ENCODE peak calls at places on chromosomes 2 and 18, in five cellular contexts. One of them, this sample, is unnamed.

GRCh38 chr2:215998636-215999035 is 14.7 kb downstream of the MREG start:
- DNase-seq in GM23338: no peak
- DNase-seq in WERI-Rb-1: no peak
- DNase-seq in lower lobe of right lung: no peak
- DNase-seq in tibial artery: no peak
- DNase-seq in this sample: no peak

GRCh38 chr2:85704800-85705679 is 10.9 kb downstream of the GNLY start:
- DNase-seq in GM23338: no peak
- DNase-seq in WERI-Rb-1: no peak
- DNase-seq in lower lobe of right lung: no peak
- DNase-seq in tibial artery: peak
- DNase-seq in this sample: no peak

GRCh38 chr2:12131975-12132374 is 385.5 kb downstream of the LPIN1 start:
- DNase-seq in GM23338: no peak
- DNase-seq in WERI-Rb-1: no peak
- DNase-seq in lower lobe of right lung: no peak
- DNase-seq in tibial artery: no peak
- DNase-seq in this sample: no peak

GRCh38 chr2:230721712-230722111 is 9.1 kb downstream of the CAB39 start:
- DNase-seq in GM23338: peak
- DNase-seq in WERI-Rb-1: no peak
- DNase-seq in lower lobe of right lung: no peak
- DNase-seq in tibial artery: no peak
- DNase-seq in this sample: no peak

GRCh38 chr2:233448565-233448964 is 94.3 kb downstream of the DGKD start:
- DNase-seq in GM23338: no peak
- DNase-seq in WERI-Rb-1: no peak
- DNase-seq in lower lobe of right lung: no peak
- DNase-seq in tibial artery: peak
- DNase-seq in this sample: no peak

GRCh38 chr2:1701556-1702185 is 42.6 kb downstream of the PXDN start:
- DNase-seq in GM23338: peak
- DNase-seq in WERI-Rb-1: peak
- DNase-seq in lower lobe of right lung: no peak
- DNase-seq in tibial artery: no peak
- DNase-seq in this sample: peak

GRCh38 chr2:715038-715437 is 37.8 kb upstream of the TMEM18 start:
- DNase-seq in GM23338: no peak
- DNase-seq in WERI-Rb-1: no peak
- DNase-seq in lower lobe of right lung: no peak
- DNase-seq in tibial artery: no peak
- DNase-seq in this sample: no peak

GRCh38 chr2:94769733-94770132 is 101.5 kb upstream of the TEKT4 start:
- DNase-seq in GM23338: no peak
- DNase-seq in WERI-Rb-1: no peak
- DNase-seq in lower lobe of right lung: no peak
- DNase-seq in tibial artery: no peak
- DNase-seq in this sample: no peak

GRCh38 chr18:24209558-24209957 is 70.7 kb downstream of the CABYR start:
- DNase-seq in GM23338: no peak
- DNase-seq in WERI-Rb-1: no peak
- DNase-seq in lower lobe of right lung: no peak
- DNase-seq in tibial artery: no peak
- DNase-seq in this sample: no peak

GRCh38 chr18:48186084-48186798 is 222.9 kb downstream of the ZBTB7C start:
- DNase-seq in GM23338: peak
- DNase-seq in WERI-Rb-1: no peak
- DNase-seq in lower lobe of right lung: no peak
- DNase-seq in tibial artery: no peak
- DNase-seq in this sample: no peak

GRCh38 chr18:7619676-7620075 is 52.6 kb downstream of the PTPRM start:
- DNase-seq in GM23338: no peak
- DNase-seq in WERI-Rb-1: no peak
- DNase-seq in lower lobe of right lung: no peak
- DNase-seq in tibial artery: no peak
- DNase-seq in this sample: no peak

GRCh38 chr2:27640722-27641245 is 11.9 kb downstream of the GPN1 start:
- DNase-seq in GM23338: no peak
- DNase-seq in WERI-Rb-1: no peak
- DNase-seq in lower lobe of right lung: no peak
- DNase-seq in tibial artery: no peak
- DNase-seq in this sample: no peak

GRCh38 chr2:15844099-15844801 is 96.1 kb upstream of the MYCN start:
- DNase-seq in GM23338: no peak
- DNase-seq in WERI-Rb-1: no peak
- DNase-seq in lower lobe of right lung: no peak
- DNase-seq in tibial artery: no peak
- DNase-seq in this sample: no peak

GRCh38 chr2:59702026-59702425 is 851.4 kb downstream of the BCL11A start:
- DNase-seq in GM23338: no peak
- DNase-seq in WERI-Rb-1: no peak
- DNase-seq in lower lobe of right lung: no peak
- DNase-seq in tibial artery: no peak
- DNase-seq in this sample: no peak

GRCh38 chr2:61470122-61470951 is 550 bp downstream of the USP34 start:
- DNase-seq in GM23338: peak
- DNase-seq in WERI-Rb-1: peak
- DNase-seq in lower lobe of right lung: peak
- DNase-seq in tibial artery: peak
- DNase-seq in this sample: peak

GRCh38 chr2:190896477-190896876 is 15.9 kb downstream of the GLS start:
- DNase-seq in GM23338: no peak
- DNase-seq in WERI-Rb-1: no peak
- DNase-seq in lower lobe of right lung: no peak
- DNase-seq in tibial artery: no peak
- DNase-seq in this sample: no peak

GRCh38 chr2:173752152-173752551 is 213.0 kb downstream of the SP3 start:
- DNase-seq in GM23338: no peak
- DNase-seq in WERI-Rb-1: no peak
- DNase-seq in lower lobe of right lung: no peak
- DNase-seq in tibial artery: no peak
- DNase-seq in this sample: peak

GRCh38 chr2:39837856-39838453 is 58.9 kb upstream of the THUMPD2 start:
- DNase-seq in GM23338: peak
- DNase-seq in WERI-Rb-1: peak
- DNase-seq in lower lobe of right lung: no peak
- DNase-seq in tibial artery: no peak
- DNase-seq in this sample: peak

GRCh38 chr18:79988925-79989361 is 580 bp upstream of the TXNL4A start:
- DNase-seq in GM23338: peak
- DNase-seq in WERI-Rb-1: peak
- DNase-seq in lower lobe of right lung: peak
- DNase-seq in tibial artery: no peak
- DNase-seq in this sample: no peak

GRCh38 chr2:241638063-241638660 is 669 bp downstream of the ATG4B start:
- DNase-seq in GM23338: no peak
- DNase-seq in WERI-Rb-1: no peak
- DNase-seq in lower lobe of right lung: no peak
- DNase-seq in tibial artery: no peak
- DNase-seq in this sample: no peak

GRCh38 chr2:98910349-98911125 is 25.5 kb downstream of the CRACDL start:
- DNase-seq in GM23338: no peak
- DNase-seq in WERI-Rb-1: no peak
- DNase-seq in lower lobe of right lung: no peak
- DNase-seq in tibial artery: peak
- DNase-seq in this sample: peak

GRCh38 chr18:58005885-58006523 is 38.0 kb upstream of the NEDD4L start:
- DNase-seq in GM23338: no peak
- DNase-seq in WERI-Rb-1: no peak
- DNase-seq in lower lobe of right lung: no peak
- DNase-seq in tibial artery: no peak
- DNase-seq in this sample: no peak

GRCh38 chr2:52939250-52939649 is 828.4 kb upstream of the CHAC2 start:
- DNase-seq in GM23338: no peak
- DNase-seq in WERI-Rb-1: no peak
- DNase-seq in lower lobe of right lung: no peak
- DNase-seq in tibial artery: no peak
- DNase-seq in this sample: no peak

GRCh38 chr2:181393472-181393871 is 63.7 kb upstream of the ITGA4 start:
- DNase-seq in GM23338: no peak
- DNase-seq in WERI-Rb-1: no peak
- DNase-seq in lower lobe of right lung: no peak
- DNase-seq in tibial artery: no peak
- DNase-seq in this sample: no peak

GRCh38 chr18:59823611-59824195 is 76.1 kb upstream of the PMAIP1 start:
- DNase-seq in GM23338: peak
- DNase-seq in WERI-Rb-1: peak
- DNase-seq in lower lobe of right lung: no peak
- DNase-seq in tibial artery: peak
- DNase-seq in this sample: peak

GRCh38 chr2:231387904-231388724 is 7.4 kb upstream of the B3GNT7 start:
- DNase-seq in GM23338: no peak
- DNase-seq in WERI-Rb-1: no peak
- DNase-seq in lower lobe of right lung: peak
- DNase-seq in tibial artery: no peak
- DNase-seq in this sample: peak

GRCh38 chr2:66830881-66831280 is 396.0 kb downstream of the MEIS1 start:
- DNase-seq in GM23338: no peak
- DNase-seq in WERI-Rb-1: no peak
- DNase-seq in lower lobe of right lung: no peak
- DNase-seq in tibial artery: no peak
- DNase-seq in this sample: peak

GRCh38 chr2:144675731-144676130 is 155.8 kb upstream of the ZEB2 start:
- DNase-seq in GM23338: no peak
- DNase-seq in WERI-Rb-1: no peak
- DNase-seq in lower lobe of right lung: no peak
- DNase-seq in tibial artery: no peak
- DNase-seq in this sample: no peak

GRCh38 chr2:144671695-144672094 is 151.8 kb upstream of the ZEB2 start:
- DNase-seq in GM23338: no peak
- DNase-seq in WERI-Rb-1: no peak
- DNase-seq in lower lobe of right lung: peak
- DNase-seq in tibial artery: no peak
- DNase-seq in this sample: no peak

GRCh38 chr2:144678741-144679140 is 158.8 kb upstream of the ZEB2 start:
- DNase-seq in GM23338: no peak
- DNase-seq in WERI-Rb-1: no peak
- DNase-seq in lower lobe of right lung: no peak
- DNase-seq in tibial artery: no peak
- DNase-seq in this sample: no peak

GRCh38 chr2:144674071-144674470 is 154.2 kb upstream of the ZEB2 start:
- DNase-seq in GM23338: no peak
- DNase-seq in WERI-Rb-1: no peak
- DNase-seq in lower lobe of right lung: no peak
- DNase-seq in tibial artery: no peak
- DNase-seq in this sample: no peak

GRCh38 chr2:144675331-144675730 is 155.4 kb upstream of the ZEB2 start:
- DNase-seq in GM23338: no peak
- DNase-seq in WERI-Rb-1: no peak
- DNase-seq in lower lobe of right lung: no peak
- DNase-seq in tibial artery: no peak
- DNase-seq in this sample: no peak
- H3K27ac ChIP-seq in GM23338: no peak
- H3K27ac ChIP-seq in WERI-Rb-1: no peak
- H3K27ac ChIP-seq in lower lobe of right lung: no peak
- H3K27ac ChIP-seq in tibial artery: no peak
- H3K27ac ChIP-seq in this sample: no peak

DNA sequence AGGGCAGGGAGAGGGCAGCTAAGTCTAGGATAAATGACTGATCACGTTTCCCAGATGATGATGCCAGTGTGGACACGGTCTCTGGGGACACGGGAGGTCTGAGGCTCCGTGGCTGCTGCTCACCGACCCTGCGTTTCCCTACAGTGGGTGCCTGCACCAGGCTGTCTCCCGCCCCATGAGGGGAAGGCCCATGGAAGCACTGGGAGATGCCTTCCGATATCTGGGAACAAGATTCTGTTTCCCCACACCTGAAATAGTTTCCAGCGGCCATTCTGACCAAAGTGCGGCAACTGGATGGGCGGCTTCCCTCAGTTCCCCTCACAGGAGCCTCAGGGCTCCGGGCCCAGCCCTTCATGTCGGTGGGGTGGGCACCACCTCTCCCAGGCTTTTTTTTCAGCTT is 83.1 kb downstream of the EDAR start:
- DNase-seq in GM23338: no peak
- DNase-seq in WERI-Rb-1: no peak
- DNase-seq in lower lobe of right lung: no peak
- DNase-seq in tibial artery: no peak
- DNase-seq in this sample: peak
- H3K27ac ChIP-seq in GM23338: no peak
- H3K27ac ChIP-seq in WERI-Rb-1: no peak
- H3K27ac ChIP-seq in lower lobe of right lung: no peak
- H3K27ac ChIP-seq in tibial artery: no peak
- H3K27ac ChIP-seq in this sample: no peak

DNA sequence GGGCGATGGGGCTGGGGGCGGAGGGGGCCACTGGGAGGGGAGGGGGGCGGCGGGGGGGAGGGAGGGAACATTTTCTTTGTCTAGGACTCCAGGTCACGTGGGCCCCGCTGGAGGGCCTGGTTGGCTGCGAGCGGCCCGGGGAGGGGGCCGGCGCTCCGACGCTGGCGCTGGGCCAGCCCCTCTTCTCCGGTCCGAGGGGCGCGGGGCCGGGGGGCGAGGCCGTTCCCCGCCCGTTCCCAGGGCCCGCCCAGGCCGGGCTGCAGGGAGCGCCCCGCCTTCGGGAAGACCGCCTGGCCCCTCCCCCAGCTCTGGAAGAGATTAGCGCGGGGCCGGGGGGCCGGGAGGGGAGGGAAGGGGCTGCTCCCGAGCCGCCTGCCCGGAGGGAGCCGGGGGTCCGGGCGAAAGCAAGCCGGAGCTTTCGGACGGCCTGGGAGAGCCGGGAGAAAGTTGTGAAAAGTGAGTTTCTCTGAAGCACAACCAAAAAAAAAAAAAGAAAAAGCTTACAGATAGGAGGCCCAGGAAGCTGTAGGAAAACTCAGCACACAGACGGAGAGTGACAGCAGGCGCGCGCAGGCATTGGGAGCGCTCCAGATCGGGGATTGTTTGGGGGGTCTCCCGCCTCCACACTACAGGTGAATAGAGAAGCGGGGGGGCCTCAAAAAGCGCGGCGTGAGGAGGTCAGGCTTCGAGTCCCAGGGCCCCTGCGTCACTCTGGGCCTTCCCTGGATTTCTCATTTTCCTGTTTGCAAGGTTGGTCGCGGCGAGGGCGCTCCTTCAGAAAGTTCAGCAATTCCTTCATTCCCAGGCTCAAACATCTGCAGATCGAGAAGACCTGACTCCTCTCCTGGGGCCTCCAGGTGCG is 84.1 kb upstream of the POMC start:
- DNase-seq in GM23338: peak
- DNase-seq in WERI-Rb-1: peak
- DNase-seq in lower lobe of right lung: peak
- DNase-seq in tibial artery: no peak
- DNase-seq in this sample: peak
- H3K27ac ChIP-seq in GM23338: peak
- H3K27ac ChIP-seq in WERI-Rb-1: peak
- H3K27ac ChIP-seq in lower lobe of right lung: peak
- H3K27ac ChIP-seq in tibial artery: peak
- H3K27ac ChIP-seq in this sample: peak

GRCh38 chr2:127133793-127134192 is 26.8 kb upstream of the BIN1 start:
- DNase-seq in GM23338: no peak
- DNase-seq in WERI-Rb-1: no peak
- DNase-seq in lower lobe of right lung: no peak
- DNase-seq in tibial artery: no peak
- DNase-seq in this sample: no peak
- H3K27ac ChIP-seq in GM23338: no peak
- H3K27ac ChIP-seq in WERI-Rb-1: no peak
- H3K27ac ChIP-seq in lower lobe of right lung: no peak
- H3K27ac ChIP-seq in tibial artery: no peak
- H3K27ac ChIP-seq in this sample: no peak

GRCh38 chr2:75570024-75570947 is 9.5 kb upstream of the EVA1A start:
- DNase-seq in GM23338: no peak
- DNase-seq in WERI-Rb-1: no peak
- DNase-seq in lower lobe of right lung: no peak
- DNase-seq in tibial artery: no peak
- DNase-seq in this sample: no peak
- H3K27ac ChIP-seq in GM23338: no peak
- H3K27ac ChIP-seq in WERI-Rb-1: no peak
- H3K27ac ChIP-seq in lower lobe of right lung: peak
- H3K27ac ChIP-seq in tibial artery: no peak
- H3K27ac ChIP-seq in this sample: no peak